ENCODE peak calls at places on chromosomes 16 and 17, in seven cellular contexts. W is GM23338, C is GM12878, T is stomach, M is breast epithelium, X is HCT116, B is prostate gland. D is an unnamed sample.

GRCh38 chr17:5694507-5694906 is 110.2 kb upstream of the NLRP1 start:
- DNase-seq in W (peak), C (no peak), T (no peak), M (no peak), X (no peak), B (no peak), D (no peak)

GRCh38 chr16:87694441-87695125 is 71.2 kb downstream of the KLHDC4 start:
- DNase-seq in W (no peak), C (no peak), T (no peak), M (no peak), X (no peak), B (no peak), D (no peak)

GRCh38 chr16:62225675-62226074 is 189.4 kb upstream of the CDH8 start:
- DNase-seq in W (peak), C (peak), T (peak), M (peak), X (no peak), B (no peak), D (peak)

GRCh38 chr17:16415031-16415924 is at the start of gene TRPV2:
- DNase-seq in W (peak), C (peak), T (peak), M (no peak), X (no peak), B (no peak), D (no peak)

GRCh38 chr17:6577686-6578263 is 21.4 kb upstream of the PITPNM3 start:
- DNase-seq in W (peak), C (no peak), T (no peak), M (no peak), X (peak), B (no peak), D (no peak)

GRCh38 chr17:55726440-55726839 is 3.8 kb upstream of the TMEM100 start:
- DNase-seq in W (no peak), C (no peak), T (peak), M (peak), X (no peak), B (peak), D (no peak)

GRCh38 chr16:55993088-55993487 is 117.9 kb upstream of the CES5A start:
- DNase-seq in W (no peak), C (no peak), T (no peak), M (no peak), X (no peak), B (no peak), D (no peak)

GRCh38 chr16:67537636-67538591 is 9.3 kb downstream of the RIPOR1 start:
- DNase-seq in W (peak), C (no peak), T (peak), M (no peak), X (no peak), B (peak), D (no peak)

GRCh38 chr17:261640-262039 is 80.2 kb upstream of the DOC2B start:
- DNase-seq in W (no peak), C (no peak), T (no peak), M (no peak), X (no peak), B (no peak), D (no peak)

GRCh38 chr17:14699569-14700190 is 398.8 kb downstream of the HS3ST3B1 start:
- DNase-seq in W (peak), C (no peak), T (no peak), M (no peak), X (no peak), B (no peak), D (no peak)

GRCh38 chr16:70795513-70795912 is 5.4 kb downstream of the VAC14 start:
- DNase-seq in W (no peak), C (no peak), T (no peak), M (no peak), X (no peak), B (no peak), D (no peak)

GRCh38 chr17:19513897-19514488 is 19.7 kb upstream of the SLC47A1 start:
- DNase-seq in W (peak), C (no peak), T (peak), M (peak), X (peak), B (peak), D (no peak)

GRCh38 chr16:67917852-67918236 is 13.8 kb downstream of the CTRL start:
- DNase-seq in W (no peak), C (no peak), T (no peak), M (no peak), X (peak), B (no peak), D (no peak)

GRCh38 chr17:29579866-29580771 is 9.3 kb downstream of the GIT1 start:
- DNase-seq in W (peak), C (no peak), T (peak), M (peak), X (peak), B (peak), D (no peak)

GRCh38 chr17:39027037-39027436 is 59.8 kb upstream of the FBXO47 start:
- DNase-seq in W (peak), C (no peak), T (peak), M (peak), X (no peak), B (peak), D (no peak)

GRCh38 chr16:53071748-53072301 is 17.0 kb downstream of the CHD9 start:
- DNase-seq in W (no peak), C (no peak), T (no peak), M (no peak), X (no peak), B (no peak), D (no peak)

DNA sequence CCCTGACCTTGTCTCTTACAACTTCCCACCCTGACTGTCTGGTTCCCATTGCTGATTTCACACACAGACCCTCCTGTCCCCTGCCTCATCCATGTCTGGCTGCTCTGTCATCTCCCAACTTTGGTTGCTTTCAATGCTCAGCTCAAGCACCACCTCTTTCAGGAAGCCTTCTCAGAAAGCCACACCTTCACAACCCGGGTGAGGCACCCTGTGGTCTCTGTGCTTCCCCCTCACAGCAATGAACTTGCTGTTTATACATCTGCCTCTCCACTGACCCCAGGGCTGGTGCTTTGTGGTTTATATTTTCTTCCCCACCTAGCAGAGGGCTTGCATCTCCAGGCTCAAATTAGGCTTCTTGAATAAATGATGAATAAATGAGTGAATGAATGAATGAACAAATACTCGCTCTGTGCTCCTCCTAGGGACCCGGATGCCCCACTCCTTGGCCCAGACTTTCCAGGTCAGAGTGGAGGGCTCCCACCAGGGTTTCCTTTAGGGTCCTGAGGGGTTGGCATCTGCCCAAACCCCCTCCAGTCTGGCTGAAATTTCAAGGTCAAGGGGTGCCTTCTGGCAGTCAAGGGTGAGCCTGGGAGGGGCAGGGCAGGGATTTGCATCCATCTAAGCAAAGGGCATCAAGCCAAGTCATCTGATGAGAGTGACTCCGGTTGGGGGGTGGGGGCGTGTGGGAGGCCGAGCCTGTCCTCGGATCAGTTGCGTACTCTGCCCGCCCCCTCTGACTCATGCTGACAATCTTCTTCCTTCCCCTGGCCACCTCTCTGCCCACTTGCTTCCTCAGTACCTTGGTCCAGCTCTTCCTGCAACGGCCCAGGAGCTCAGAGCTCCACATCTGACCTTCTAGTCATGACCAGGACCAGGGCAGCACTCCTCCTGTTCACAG is at the start of gene ITGAX:
- DNase-seq in W (no peak), C (peak), T (peak), M (no peak), X (no peak), B (no peak), D (no peak)
- TF ChIP-seq POLR2AphosphoS5 in W (no peak), C (no peak), T (peak), M (no peak), X (peak), B (no peak), D (no peak)

GRCh38 chr17:63840591-63841349 is 1.7 kb downstream of the SMARCD2 start:
- DNase-seq in W (no peak), C (no peak), T (no peak), M (no peak), X (no peak), B (peak), D (no peak)

GRCh38 chr17:63837962-63838585 is 4.4 kb downstream of the SMARCD2 start:
- DNase-seq in W (no peak), C (no peak), T (no peak), M (no peak), X (no peak), B (no peak), D (no peak)

GRCh38 chr17:63837480-63837879 is 5.0 kb downstream of the SMARCD2 start:
- DNase-seq in W (no peak), C (no peak), T (no peak), M (no peak), X (no peak), B (no peak), D (no peak)

GRCh38 chr17:63836811-63837210 is 5.7 kb downstream of the SMARCD2 start:
- DNase-seq in W (no peak), C (no peak), T (no peak), M (no peak), X (no peak), B (no peak), D (no peak)

DNA sequence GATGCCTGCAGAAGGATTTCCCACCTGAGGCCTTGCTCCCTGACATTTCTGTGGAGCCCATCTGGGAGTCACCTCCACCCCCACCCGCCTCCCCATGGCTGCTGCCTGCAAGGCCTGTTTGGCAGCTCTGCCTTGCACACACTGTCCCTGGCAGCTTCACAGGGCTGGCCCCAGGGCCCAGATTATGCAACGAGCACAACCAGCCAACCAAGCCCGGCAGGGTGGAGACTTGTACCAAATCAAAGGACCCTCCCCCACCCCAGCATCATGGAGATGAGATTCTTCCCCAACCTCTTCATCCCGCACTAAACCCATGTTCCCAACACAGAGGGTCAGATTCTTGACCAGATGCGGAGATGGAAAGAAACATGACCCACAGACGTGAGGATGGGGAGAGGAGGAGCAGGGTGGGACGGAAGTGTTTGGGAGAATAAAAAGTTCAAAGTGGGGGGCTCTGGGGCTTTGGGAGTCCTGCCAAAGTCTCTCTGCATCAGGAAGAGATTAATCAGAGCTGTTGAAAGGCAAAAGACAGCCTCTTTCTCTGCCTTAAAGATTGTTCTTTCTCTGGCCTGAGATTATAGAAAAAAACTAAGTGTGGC is 3.8 kb downstream of the SMARCD2 start:
- DNase-seq in W (peak), C (no peak), T (peak), M (peak), X (no peak), B (peak), D (peak)
- TF ChIP-seq POLR2AphosphoS5 in W (no peak), C (no peak), T (peak), M (peak), X (no peak), B (peak), D (no peak)

GRCh38 chr17:65683428-65683827 is 122.0 kb upstream of the AXIN2 start:
- DNase-seq in W (peak), C (no peak), T (no peak), M (no peak), X (no peak), B (no peak), D (no peak)

GRCh38 chr17:65685110-65685509 is 123.7 kb upstream of the AXIN2 start:
- DNase-seq in W (no peak), C (no peak), T (no peak), M (no peak), X (no peak), B (no peak), D (no peak)

GRCh38 chr17:65688307-65688706 is 126.9 kb upstream of the AXIN2 start:
- DNase-seq in W (no peak), C (no peak), T (no peak), M (no peak), X (no peak), B (no peak), D (no peak)

DNA sequence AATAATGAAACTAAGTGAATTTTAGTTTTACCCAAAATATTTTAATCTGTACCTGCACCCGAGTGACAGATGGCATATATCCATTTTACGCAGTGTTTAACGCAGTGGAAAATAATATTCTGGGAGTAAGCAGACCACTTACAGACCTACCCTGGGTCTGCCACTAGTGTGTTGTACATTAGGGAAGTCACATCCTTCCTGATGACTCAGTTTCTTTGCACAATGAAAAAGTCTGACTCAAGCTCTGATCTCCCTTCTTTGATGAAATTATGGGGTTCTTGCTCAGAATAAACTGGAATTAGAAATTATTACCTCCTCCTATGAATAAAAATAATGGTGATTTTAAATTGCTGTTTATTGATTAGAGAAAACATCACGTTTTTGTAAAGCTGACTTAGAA is 123.2 kb upstream of the AXIN2 start:
- DNase-seq in W (no peak), C (no peak), T (no peak), M (no peak), X (no peak), B (no peak), D (no peak)
- TF ChIP-seq POLR2AphosphoS5 in W (no peak), C (no peak), T (no peak), M (no peak), X (no peak), B (no peak), D (no peak)

DNA sequence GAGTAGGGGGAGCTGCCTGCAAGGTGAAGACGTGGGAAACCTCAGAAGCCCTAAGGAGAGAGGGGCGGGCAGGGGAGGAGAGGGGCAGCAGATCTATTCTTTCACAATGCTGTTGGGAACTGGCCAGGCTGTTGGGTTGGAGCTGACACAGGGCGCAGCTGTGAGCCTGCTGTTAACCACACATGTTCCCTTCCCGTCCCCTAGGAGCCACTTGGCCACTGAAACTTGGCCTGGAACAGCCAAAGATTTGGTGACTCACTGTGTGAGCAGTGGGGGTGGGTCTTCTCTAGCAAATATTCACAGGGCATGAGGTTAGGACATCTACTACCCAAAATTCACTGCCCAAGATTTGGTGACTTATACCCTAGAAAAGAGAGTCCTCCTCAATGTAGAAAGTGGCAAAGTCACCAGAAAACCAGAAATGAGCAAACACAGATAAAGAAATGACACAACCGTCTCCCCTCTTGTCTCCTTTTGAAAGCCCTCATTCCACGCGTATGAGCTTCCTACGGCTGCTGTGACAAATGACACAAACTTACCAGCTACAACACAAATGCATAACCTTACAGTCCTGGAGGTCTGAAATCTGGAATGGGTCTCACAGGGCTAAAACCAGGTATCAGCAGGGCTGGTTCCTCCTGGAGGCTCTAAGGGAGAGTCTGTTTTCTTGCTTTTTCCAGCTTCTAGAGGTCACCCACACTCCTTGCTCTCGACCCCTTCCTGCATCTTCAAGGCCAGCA is 6.3 kb downstream of the TBC1D16 start:
- DNase-seq in W (no peak), C (no peak), T (peak), M (peak), X (no peak), B (no peak), D (no peak)
- TF ChIP-seq POLR2AphosphoS5 in W (no peak), C (no peak), T (no peak), M (no peak), X (no peak), B (peak), D (no peak)

GRCh38 chr17:57940653-57941329 is 14.4 kb downstream of the CUEDC1 start:
- DNase-seq in W (no peak), C (peak), T (no peak), M (peak), X (no peak), B (no peak), D (no peak)
- TF ChIP-seq POLR2AphosphoS5 in W (no peak), C (no peak), T (no peak), M (no peak), X (no peak), B (no peak), D (no peak)

GRCh38 chr17:77154187-77154586 is 13.4 kb downstream of the SEC14L1 start:
- DNase-seq in W (no peak), C (no peak), T (no peak), M (no peak), X (no peak), B (no peak), D (no peak)
- TF ChIP-seq POLR2AphosphoS5 in W (no peak), C (no peak), T (no peak), M (no peak), X (no peak), B (no peak), D (no peak)

GRCh38 chr16:54080524-54081008 is 206.0 kb downstream of the IRX3 start:
- DNase-seq in W (no peak), C (no peak), T (peak), M (peak), X (no peak), B (peak), D (no peak)
- TF ChIP-seq POLR2AphosphoS5 in W (no peak), C (no peak), T (peak), M (peak), X (no peak), B (peak), D (no peak)

DNA sequence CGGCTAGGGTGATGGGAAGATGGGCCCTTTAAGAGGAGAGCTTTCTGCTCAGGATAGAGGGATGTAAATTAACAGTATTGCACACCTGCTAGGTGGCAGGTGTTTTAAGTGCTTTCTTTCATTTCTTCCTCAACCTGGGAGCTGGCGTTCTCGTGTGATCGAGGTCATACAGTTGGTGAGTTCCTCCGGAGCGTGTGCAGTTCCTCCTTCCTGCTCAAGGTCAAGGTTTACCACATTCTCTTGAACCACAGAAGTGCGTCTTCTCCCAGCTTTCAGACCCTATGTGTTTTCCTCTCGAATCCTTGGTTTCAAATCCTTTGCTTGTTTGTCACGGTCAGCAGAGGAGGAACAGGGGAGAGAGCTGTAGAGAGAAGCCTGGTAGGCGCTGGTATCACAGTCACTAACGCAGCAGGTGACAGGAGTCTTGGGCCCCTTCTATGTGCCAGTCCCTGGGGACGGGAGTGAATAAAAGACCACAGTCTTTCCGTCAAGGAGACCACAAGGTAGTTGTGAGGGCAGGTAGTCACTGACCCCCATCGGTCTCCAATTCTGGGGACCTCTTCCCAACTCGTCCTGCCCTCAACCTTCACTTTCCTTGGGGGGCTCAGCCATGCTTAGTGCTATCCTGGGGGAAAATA is 788 bp downstream of the DNAI2 start:
- DNase-seq in W (no peak), C (no peak), T (no peak), M (no peak), X (no peak), B (no peak), D (no peak)
- TF ChIP-seq POLR2AphosphoS5 in W (no peak), C (no peak), T (no peak), M (no peak), X (no peak), B (no peak), D (no peak)

D was measured in SK-N-MC.